ENCODE peak calls at places on chromosomes 6 and 20, in five cellular contexts. S, O, U, F and I are unnamed samples.

GRCh38 chr20:43761396-43762340 is 34.9 kb upstream of the GTSF1L start:
- DNase-seq in S (no peak), O (no peak), U (no peak), F (no peak), I (no peak)

GRCh38 chr6:125153541-125154183 is at the start of gene TPD52L1:
- DNase-seq in S (peak), O (peak), U (peak), F (peak), I (peak)

GRCh38 chr6:135938588-135939215 is 87.2 kb downstream of the PDE7B start:
- DNase-seq in S (peak), O (peak), U (no peak), F (no peak), I (no peak)

GRCh38 chr6:141675957-141676356 is 456.8 kb upstream of the GJE1 start:
- DNase-seq in S (no peak), O (peak), U (no peak), F (no peak), I (no peak)

GRCh38 chr6:3162067-3162497 is 4.7 kb upstream of the TUBB2A start:
- DNase-seq in S (no peak), O (no peak), U (no peak), F (no peak), I (no peak)

GRCh38 chr6:127300411-127300810 is 33.7 kb downstream of the RNF146 start:
- DNase-seq in S (no peak), O (peak), U (no peak), F (no peak), I (no peak)

GRCh38 chr6:139987091-139987490 is 612.6 kb upstream of the CITED2 start:
- DNase-seq in S (no peak), O (no peak), U (no peak), F (no peak), I (no peak)

GRCh38 chr6:12137480-12137879 is 125.4 kb downstream of the HIVEP1 start:
- DNase-seq in S (peak), O (peak), U (peak), F (no peak), I (no peak)

GRCh38 chr6:5173862-5174643 is 86.7 kb downstream of the LYRM4 start:
- DNase-seq in S (no peak), O (peak), U (no peak), F (peak), I (peak)

GRCh38 chr6:25177629-25178028 is 101.5 kb upstream of the CARMIL1 start:
- DNase-seq in S (no peak), O (no peak), U (no peak), F (no peak), I (no peak)

GRCh38 chr20:34389206-34389953 is 26.3 kb downstream of the ITCH start:
- DNase-seq in S (no peak), O (no peak), U (peak), F (no peak), I (no peak)

GRCh38 chr6:45185403-45186251 is 142.5 kb upstream of the RUNX2 start:
- DNase-seq in S (no peak), O (no peak), U (no peak), F (no peak), I (no peak)

GRCh38 chr6:170082531-170083187 is 208.2 kb downstream of the DLL1 start:
- DNase-seq in S (no peak), O (no peak), U (no peak), F (no peak), I (no peak)

GRCh38 chr6:145315982-145316600 is 419.2 kb downstream of the EPM2A start:
- DNase-seq in S (no peak), O (peak), U (no peak), F (no peak), I (no peak)

GRCh38 chr20:45927071-45927878 is 7.2 kb upstream of the PCIF1 start:
- DNase-seq in S (no peak), O (no peak), U (no peak), F (no peak), I (no peak)

GRCh38 chr20:57260959-57261357 is 5.5 kb downstream of the BMP7 start:
- DNase-seq in S (no peak), O (peak), U (no peak), F (no peak), I (no peak)

GRCh38 chr6:69061066-69061465 is 426.0 kb downstream of the ADGRB3 start:
- DNase-seq in S (no peak), O (no peak), U (no peak), F (no peak), I (no peak)

GRCh38 chr6:57822896-57823358 is 505.5 kb downstream of the PRIM2 start:
- DNase-seq in S (no peak), O (peak), U (no peak), F (no peak), I (no peak)

GRCh38 chr6:118659513-118660217 is 8.3 kb upstream of the CEP85L start:
- DNase-seq in S (no peak), O (no peak), U (no peak), F (no peak), I (no peak)

GRCh38 chr20:8855315-8855714 is 213.6 kb upstream of the PLCB4 start:
- DNase-seq in S (peak), O (peak), U (no peak), F (no peak), I (no peak)

GRCh38 chr20:2865630-2866029 is 7.7 kb upstream of the PTPRA start:
- DNase-seq in S (no peak), O (no peak), U (no peak), F (no peak), I (no peak)

GRCh38 chr6:106772270-106773142 is 143.1 kb downstream of the QRSL1 start:
- DNase-seq in S (no peak), O (no peak), U (no peak), F (no peak), I (no peak)

GRCh38 chr20:7180261-7181045 is 413.0 kb downstream of the BMP2 start:
- DNase-seq in S (no peak), O (no peak), U (no peak), F (no peak), I (no peak)

GRCh38 chr20:38230253-38230551 is 30.3 kb downstream of the KIAA1755 start:
- DNase-seq in S (no peak), O (no peak), U (no peak), F (no peak), I (no peak)

GRCh38 chr6:89610149-89610642 is 28.4 kb downstream of the LYRM2 start:
- DNase-seq in S (peak), O (peak), U (peak), F (peak), I (peak)

GRCh38 chr6:142758257-142759025 is 186.5 kb downstream of the HIVEP2 start:
- DNase-seq in S (no peak), O (no peak), U (no peak), F (no peak), I (no peak)

GRCh38 chr6:161073940-161074339 is 82.4 kb downstream of the MAP3K4 start:
- DNase-seq in S (no peak), O (no peak), U (no peak), F (no peak), I (no peak)

GRCh38 chr6:147194652-147195403 is 9.4 kb upstream of the STXBP5 start:
- DNase-seq in S (no peak), O (peak), U (no peak), F (no peak), I (peak)

GRCh38 chr6:31300797-31301196 is 28.9 kb upstream of the HLA-C start:
- DNase-seq in S (no peak), O (no peak), U (no peak), F (no peak), I (no peak)

GRCh38 chr6:15088904-15089568 is 156.8 kb upstream of the JARID2 start:
- DNase-seq in S (no peak), O (no peak), U (no peak), F (no peak), I (no peak)

GRCh38 chr6:81228912-81229540 is 523.5 kb downstream of the TENT5A start:
- DNase-seq in S (no peak), O (peak), U (no peak), F (no peak), I (no peak)

GRCh38 chr20:58850693-58851174 is at the start of gene GNAS-AS1:
- DNase-seq in S (peak), O (peak), U (peak), F (peak), I (peak)

GRCh38 chr20:41133709-41134361 is 3.5 kb upstream of the PLCG1 start:
- DNase-seq in S (no peak), O (peak), U (no peak), F (peak), I (peak)

GRCh38 chr20:64142546-64142945 is 21.7 kb upstream of the MYT1 start:
- DNase-seq in S (no peak), O (no peak), U (no peak), F (no peak), I (no peak)

GRCh38 chr6:27873101-27874030 is 38.8 kb downstream of the OR2B2 start:
- DNase-seq in S (peak), O (peak), U (peak), F (peak), I (peak)

GRCh38 chr6:73566954-73567591 is 46.2 kb upstream of the EEF1A1 start:
- DNase-seq in S (peak), O (peak), U (peak), F (no peak), I (no peak)